ENCODE peak calls at places on chromosomes 3 and 15, in six cellular contexts. Z is endodermal cell; U is occipital lobe; X is activated naive CD8-positive, alpha-beta T cell treated with anti-CD3 and anti-CD28 coated beads, Interleukin-2, amount 10 ng/mL, durations not matched to agents 7 days and 5 days; V is HT-29; T is T-cell. C is an unnamed sample.

GRCh38 chr15:61112231-61112630 is 116.9 kb downstream of the RORA start:
- DNase-seq in T (no peak), V (no peak), X (no peak), U (no peak), Z (peak), C (no peak)

GRCh38 chr15:87764461-87765236 is 491.9 kb downstream of the NTRK3 start:
- DNase-seq in V (no peak), T (no peak), Z (peak), X (no peak), U (no peak), C (no peak)

GRCh38 chr15:52527898-52528464 is 699 bp downstream of the MYO5A start:
- DNase-seq in T (no peak), Z (no peak), X (peak), U (peak), V (no peak), C (peak)

GRCh38 chr15:79505956-79506355 is 73.8 kb downstream of the MINAR1 start:
- DNase-seq in V (no peak), U (no peak), X (no peak), T (no peak), Z (no peak), C (no peak)

GRCh38 chr15:35693887-35694286 is 147.9 kb upstream of the DPH6 start:
- DNase-seq in Z (no peak), X (no peak), T (no peak), U (no peak), V (no peak), C (no peak)

GRCh38 chr3:98778852-98779379 is 15.8 kb downstream of the ST3GAL6 start:
- DNase-seq in X (no peak), U (no peak), V (no peak), T (no peak), Z (no peak), C (peak)

GRCh38 chr15:72155021-72155621 is 36.9 kb downstream of the SENP8 start:
- DNase-seq in Z (peak), T (no peak), V (peak), U (peak), X (no peak), C (peak)

GRCh38 chr15:69185706-69186105 is 25.3 kb downstream of the GLCE start:
- DNase-seq in T (no peak), V (no peak), U (no peak), X (no peak), Z (no peak), C (no peak)

GRCh38 chr3:171049831-171050444 is 23.4 kb upstream of the SLC2A2 start:
- DNase-seq in X (peak), U (peak), Z (peak), T (no peak), V (peak), C (peak)

GRCh38 chr3:88149146-88149515 is 628 bp upstream of the C3orf38 start:
- DNase-seq in V (peak), Z (no peak), X (no peak), T (no peak), U (peak), C (peak)

GRCh38 chr3:138833908-138834358 is 795 bp downstream of the PIK3CB start:
- DNase-seq in Z (no peak), V (peak), T (no peak), U (no peak), X (no peak), C (no peak)

GRCh38 chr3:80994085-80994665 is 767.3 kb downstream of the GBE1 start:
- DNase-seq in X (no peak), V (no peak), Z (no peak), T (no peak), U (no peak), C (no peak)

GRCh38 chr3:16474920-16475319 is 38.6 kb downstream of the RFTN1 start:
- DNase-seq in Z (no peak), U (no peak), X (no peak), T (no peak), V (no peak), C (no peak)

GRCh38 chr3:27472166-27472565 is 12.0 kb downstream of the SLC4A7 start:
- DNase-seq in Z (no peak), V (no peak), X (no peak), U (no peak), T (no peak), C (no peak)

C was measured in SK-MEL-5.